ENCODE peak calls at places on chromosomes 16 and 17, in five cellular contexts. Q is fibroblast of mammary gland, B is heart left ventricle, U is stomach, S is fibroblast of lung. N is an unnamed sample.

GRCh38 chr16:56558024-56558747 is 6.7 kb upstream of the MT4 start:
- DNase-seq in Q (peak), B (no peak), U (no peak), S (peak), N (peak)

GRCh38 chr17:73138541-73139138 is 26.2 kb upstream of the SSTR2 start:
- DNase-seq in Q (no peak), B (no peak), U (no peak), S (no peak), N (no peak)

GRCh38 chr17:15436399-15437369 is 30.7 kb downstream of the CDRT4 start:
- DNase-seq in Q (peak), B (peak), U (peak), S (no peak), N (peak)

GRCh38 chr16:88387177-88387576 is 4.4 kb downstream of the ZNF469 start:
- DNase-seq in Q (peak), B (no peak), U (no peak), S (no peak), N (no peak)

GRCh38 chr17:1509255-1509943 is 7.0 kb downstream of the INPP5K start:
- DNase-seq in Q (no peak), B (no peak), U (no peak), S (no peak), N (peak)

GRCh38 chr17:9409026-9409425 is 166.6 kb downstream of the STX8 start:
- DNase-seq in Q (no peak), B (no peak), U (no peak), S (no peak), N (no peak)

GRCh38 chr17:8409966-8410881 is 12.6 kb upstream of the RNF222 start:
- DNase-seq in Q (peak), B (peak), U (peak), S (peak), N (peak)

GRCh38 chr16:8894736-8895334 is 12.7 kb downstream of the LITAFD start:
- DNase-seq in Q (no peak), B (no peak), U (no peak), S (no peak), N (no peak)

GRCh38 chr17:4087911-4088693 is 54.7 kb downstream of the ZZEF1 start:
- DNase-seq in Q (peak), B (no peak), U (no peak), S (peak), N (peak)

GRCh38 chr17:4942760-4943508 is 2.9 kb downstream of the RNF167 start:
- DNase-seq in Q (peak), B (no peak), U (no peak), S (no peak), N (no peak)

GRCh38 chr17:32627233-32628008 is 140.6 kb downstream of the CDK5R1 start:
- DNase-seq in Q (peak), B (no peak), U (no peak), S (peak), N (no peak)

GRCh38 chr16:2250652-2251280 is 621 bp downstream of the ECI1 start:
- DNase-seq in Q (no peak), B (no peak), U (peak), S (peak), N (no peak)

GRCh38 chr16:84141143-84141670 is 3.8 kb downstream of the HSDL1 start:
- DNase-seq in Q (no peak), B (no peak), U (no peak), S (no peak), N (no peak)
- TF ChIP-seq CTCF in Q (no peak), B (no peak), U (no peak), S (no peak), N (no peak)

DNA sequence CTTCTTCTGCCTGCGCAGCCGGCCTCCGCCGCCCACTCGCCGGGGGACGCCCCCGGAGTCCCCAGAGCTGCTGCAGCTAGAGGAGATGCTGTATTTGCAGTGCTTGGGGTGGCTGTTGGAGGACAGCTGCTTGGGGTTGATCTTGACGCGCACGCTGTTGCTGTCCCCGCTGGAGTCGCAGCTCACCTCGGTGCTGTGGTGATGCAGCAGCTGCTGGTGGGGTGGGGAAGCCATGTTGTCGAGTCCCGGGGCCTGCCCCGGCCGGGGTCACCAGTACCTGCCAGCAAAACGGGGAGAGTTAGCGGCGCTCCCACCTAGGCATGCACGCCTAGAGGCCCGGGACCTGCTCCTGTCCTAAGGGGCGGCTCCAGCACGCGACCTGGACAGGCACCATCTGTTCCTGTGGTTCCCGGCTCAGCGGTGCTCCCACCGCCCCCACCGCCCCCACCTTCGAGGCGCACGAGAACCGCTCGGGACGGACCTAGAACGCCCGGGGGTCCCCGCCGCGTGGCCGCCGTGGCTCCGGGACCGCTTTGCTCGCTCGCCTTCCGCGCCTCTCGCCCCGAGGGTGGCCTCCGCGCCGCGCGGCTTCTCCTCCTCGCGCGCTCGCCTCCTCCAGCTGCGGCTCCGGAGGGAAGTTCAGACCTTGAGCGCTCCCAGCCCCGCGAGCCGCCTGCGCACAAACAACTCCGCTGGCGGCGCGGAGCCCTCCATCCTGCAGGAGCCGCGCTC is 867 bp downstream of the ADCY9 start:
- DNase-seq in Q (peak), B (peak), U (peak), S (peak), N (peak)
- H3K4me3 ChIP-seq in Q (peak), B (peak), U (peak), S (peak), N (peak)

GRCh38 chr16:13895516-13895915 is 24.4 kb upstream of the ERCC4 start:
- DNase-seq in Q (no peak), B (no peak), U (no peak), S (no peak), N (no peak)

GRCh38 chr16:13892301-13892700 is 27.7 kb upstream of the ERCC4 start:
- DNase-seq in Q (no peak), B (no peak), U (no peak), S (no peak), N (no peak)

GRCh38 chr16:13898233-13898632 is 21.7 kb upstream of the ERCC4 start:
- DNase-seq in Q (no peak), B (peak), U (no peak), S (no peak), N (no peak)

GRCh38 chr16:13897806-13898205 is 22.1 kb upstream of the ERCC4 start:
- DNase-seq in Q (no peak), B (no peak), U (no peak), S (no peak), N (no peak)

DNA sequence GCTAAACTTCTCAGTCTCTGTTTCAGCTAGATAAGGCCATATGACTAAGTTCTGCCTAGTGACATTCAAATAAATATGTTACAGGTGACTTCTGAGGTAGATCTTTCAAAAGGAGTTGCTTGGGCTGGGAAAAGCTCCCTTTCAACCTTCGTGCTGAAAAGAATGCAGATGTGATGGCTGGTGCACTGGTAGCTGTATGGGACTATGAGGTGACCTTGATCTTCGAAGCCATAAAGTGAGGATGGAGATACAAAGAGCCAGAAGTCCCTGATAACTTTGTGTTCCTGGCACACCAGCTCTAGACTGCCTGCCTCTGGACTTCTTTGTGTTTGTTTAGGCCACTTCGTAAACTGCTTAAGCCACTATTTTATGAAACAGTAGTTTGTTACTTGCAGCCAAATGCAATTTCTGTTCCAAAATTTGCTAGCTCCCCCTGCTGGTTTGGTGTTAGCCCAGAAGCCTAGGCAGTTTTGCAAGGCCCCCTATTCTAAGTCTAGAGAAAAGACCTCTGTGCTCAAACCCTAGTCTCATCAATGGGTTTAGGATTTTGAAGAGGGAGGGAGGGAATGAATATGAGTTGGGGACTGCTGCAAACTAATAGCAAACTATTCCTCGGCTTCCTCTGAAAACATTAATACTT is 23.3 kb upstream of the ERCC4 start:
- DNase-seq in Q (peak), B (no peak), U (no peak), S (no peak), N (peak)
- TF ChIP-seq CTCF in Q (peak), B (peak), U (no peak), S (peak), N (no peak)

GRCh38 chr17:40058151-40058784 is 4.1 kb upstream of the MED24 start:
- DNase-seq in Q (peak), B (no peak), U (no peak), S (no peak), N (peak)
- H3K4me3 ChIP-seq in Q (no peak), B (peak), U (no peak), S (no peak), N (no peak)

GRCh38 chr16:6165330-6165984 is 1067.9 kb upstream of the EEF2KMT start:
- DNase-seq in Q (no peak), B (no peak), U (no peak), S (peak), N (no peak)
- TF ChIP-seq CTCF in Q (no peak), B (no peak), U (no peak), S (no peak), N (no peak)

DNA sequence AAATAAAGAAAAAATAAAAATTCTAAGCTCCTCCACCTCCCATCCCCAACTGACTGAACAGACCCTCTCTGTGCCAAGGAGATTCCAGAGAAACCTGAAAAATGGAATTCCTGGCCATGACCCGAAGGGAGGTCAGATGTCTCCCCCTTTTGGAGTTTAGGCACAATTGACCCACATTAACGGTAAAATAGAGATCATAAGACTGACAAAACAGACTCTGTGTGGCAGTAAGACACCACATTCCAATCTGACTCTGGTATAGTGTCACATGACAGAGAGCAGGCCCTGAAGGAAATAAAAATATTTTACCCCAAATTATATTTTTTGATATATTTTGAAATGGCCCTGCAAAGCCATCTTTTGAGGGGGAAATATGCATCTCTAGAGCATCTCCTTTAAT is 115.1 kb upstream of the ZKSCAN2 start:
- DNase-seq in Q (no peak), B (no peak), U (no peak), S (no peak), N (no peak)
- H3K4me3 ChIP-seq in Q (no peak), B (no peak), U (no peak), S (no peak), N (no peak)

GRCh38 chr17:37737081-37737480 is 7.8 kb downstream of the HNF1B start:
- DNase-seq in Q (peak), B (no peak), U (no peak), S (no peak), N (no peak)
- TF ChIP-seq CTCF in Q (peak), B (no peak), U (no peak), S (no peak), N (peak)

GRCh38 chr16:49528035-49528434 is 154.4 kb downstream of the C16orf78 start:
- DNase-seq in Q (peak), B (no peak), U (no peak), S (peak), N (peak)

GRCh38 chr16:49529646-49530045 is 156.0 kb downstream of the C16orf78 start:
- DNase-seq in Q (no peak), B (no peak), U (no peak), S (no peak), N (no peak)

GRCh38 chr16:49528564-49529150 is 155.1 kb downstream of the C16orf78 start:
- DNase-seq in Q (peak), B (no peak), U (no peak), S (no peak), N (no peak)

GRCh38 chr16:49526966-49527365 is 153.4 kb downstream of the C16orf78 start:
- DNase-seq in Q (no peak), B (no peak), U (no peak), S (no peak), N (no peak)

DNA sequence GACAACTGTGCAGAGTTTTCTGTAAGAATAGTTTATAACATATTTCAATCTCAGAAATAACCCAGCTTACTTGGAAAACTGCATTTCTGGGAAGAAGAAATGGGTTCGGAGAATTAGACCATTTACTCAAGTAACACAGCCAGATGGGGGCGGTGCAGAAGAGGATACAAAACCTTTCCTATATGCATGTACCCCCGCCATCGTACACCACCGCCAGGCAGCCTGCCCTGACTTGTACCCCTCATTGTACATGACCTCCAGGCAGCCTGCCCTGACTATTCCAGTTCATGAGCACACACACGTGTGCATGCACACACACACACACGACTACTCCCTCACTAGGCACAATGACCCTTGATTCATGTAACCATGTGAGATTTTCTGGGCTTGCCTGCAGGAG is 154.0 kb downstream of the C16orf78 start:
- DNase-seq in Q (peak), B (no peak), U (no peak), S (no peak), N (peak)
- H3K4me3 ChIP-seq in Q (no peak), B (peak), U (peak), S (no peak), N (no peak)

GRCh38 chr17:54172654-54173316 is 350.1 kb downstream of the KIF2B start:
- DNase-seq in Q (peak), B (no peak), U (no peak), S (no peak), N (no peak)
- TF ChIP-seq CTCF in Q (peak), B (no peak), U (no peak), S (peak), N (no peak)

GRCh38 chr17:67659028-67659427 is 58.7 kb upstream of the NOL11 start:
- DNase-seq in Q (no peak), B (no peak), U (no peak), S (no peak), N (no peak)
- H3K4me3 ChIP-seq in Q (no peak), B (no peak), U (no peak), S (no peak), N (no peak)